ENCODE peak calls at places on chromosomes 3 and 15, in five cellular contexts. One of them, this sample, is unnamed.

GRCh38 chr3:29605845-29606244 is 325.0 kb downstream of the RBMS3 start:
- DNase-seq in HepG2: no peak
- DNase-seq in SK-N-SH: no peak
- DNase-seq in GM12878: no peak
- DNase-seq in H1: no peak
- DNase-seq in this sample: no peak

GRCh38 chr3:50563867-50564266 is 3.7 kb downstream of the C3orf18 start:
- DNase-seq in H1: no peak
- DNase-seq in HepG2: no peak
- DNase-seq in GM12878: no peak
- DNase-seq in SK-N-SH: no peak
- DNase-seq in this sample: no peak

GRCh38 chr15:90015749-90016148 is 14.6 kb downstream of the ZNF710 start:
- DNase-seq in SK-N-SH: no peak
- DNase-seq in HepG2: no peak
- DNase-seq in H1: no peak
- DNase-seq in GM12878: no peak
- DNase-seq in this sample: no peak

GRCh38 chr3:20648294-20648693 is 462.3 kb upstream of the SGO1 start:
- DNase-seq in SK-N-SH: peak; percentile 42
- DNase-seq in GM12878: no peak
- DNase-seq in HepG2: no peak
- DNase-seq in H1: no peak
- DNase-seq in this sample: peak; percentile 1

GRCh38 chr3:63864008-63864871 is 573 bp downstream of the ATXN7 start:
- DNase-seq in GM12878: no peak
- DNase-seq in SK-N-SH: peak; percentile 85
- DNase-seq in H1: no peak
- DNase-seq in HepG2: no peak
- DNase-seq in this sample: peak; percentile 13

GRCh38 chr15:29064290-29064689 is 178.5 kb downstream of the APBA2 start:
- DNase-seq in H1: no peak
- DNase-seq in GM12878: no peak
- DNase-seq in HepG2: no peak
- DNase-seq in SK-N-SH: no peak
- DNase-seq in this sample: no peak

GRCh38 chr3:114151091-114151490 is 27.8 kb downstream of the DRD3 start:
- DNase-seq in H1: no peak
- DNase-seq in HepG2: no peak
- DNase-seq in GM12878: no peak
- DNase-seq in SK-N-SH: no peak
- DNase-seq in this sample: no peak

GRCh38 chr15:76163429-76164020 is 103.7 kb downstream of the TMEM266 start:
- DNase-seq in GM12878: no peak
- DNase-seq in H1: no peak
- DNase-seq in HepG2: peak; percentile 43
- DNase-seq in SK-N-SH: peak; percentile 50
- DNase-seq in this sample: peak; percentile 51

GRCh38 chr3:42068303-42069088 is 22.7 kb upstream of the TRAK1 start:
- DNase-seq in H1: no peak
- DNase-seq in SK-N-SH: no peak
- DNase-seq in GM12878: no peak
- DNase-seq in HepG2: no peak
- DNase-seq in this sample: no peak

GRCh38 chr15:82587805-82588204 is 47.5 kb upstream of the RPS17 start:
- DNase-seq in GM12878: no peak
- DNase-seq in HepG2: no peak
- DNase-seq in H1: no peak
- DNase-seq in SK-N-SH: no peak
- DNase-seq in this sample: no peak

GRCh38 chr3:59043391-59043790 is 6.4 kb downstream of the CFAP20DC start:
- DNase-seq in SK-N-SH: no peak
- DNase-seq in GM12878: no peak
- DNase-seq in H1: no peak
- DNase-seq in HepG2: no peak
- DNase-seq in this sample: no peak

GRCh38 chr3:152097770-152098169 is 171.0 kb upstream of the MBNL1 start:
- DNase-seq in H1: no peak
- DNase-seq in SK-N-SH: no peak
- DNase-seq in HepG2: no peak
- DNase-seq in GM12878: no peak
- DNase-seq in this sample: no peak

GRCh38 chr3:159322322-159322939 is 520.6 kb downstream of the MFSD1 start:
- DNase-seq in H1: peak; percentile 23
- DNase-seq in HepG2: peak; percentile 7
- DNase-seq in GM12878: no peak
- DNase-seq in SK-N-SH: peak; percentile 10
- DNase-seq in this sample: peak; percentile 40

GRCh38 chr3:170007031-170007663 is 30.6 kb upstream of the GPR160 start:
- DNase-seq in GM12878: peak; percentile 37
- DNase-seq in HepG2: peak; percentile 51
- DNase-seq in H1: no peak
- DNase-seq in SK-N-SH: no peak
- DNase-seq in this sample: no peak

GRCh38 chr3:197216169-197216860 is 82.1 kb downstream of the DLG1 start:
- DNase-seq in HepG2: no peak
- DNase-seq in H1: no peak
- DNase-seq in GM12878: no peak
- DNase-seq in SK-N-SH: no peak
- DNase-seq in this sample: no peak

GRCh38 chr3:149395107-149396089 is 17.9 kb upstream of the TM4SF1 start:
- DNase-seq in HepG2: peak; percentile 63
- DNase-seq in SK-N-SH: no peak
- DNase-seq in GM12878: no peak
- DNase-seq in H1: no peak
- DNase-seq in this sample: no peak

GRCh38 chr3:58323795-58324674 is 8.7 kb upstream of the PXK start:
- DNase-seq in HepG2: no peak
- DNase-seq in H1: no peak
- DNase-seq in SK-N-SH: no peak
- DNase-seq in GM12878: no peak
- DNase-seq in this sample: no peak

GRCh38 chr3:42537350-42537749 is 34.9 kb downstream of the VIPR1 start:
- DNase-seq in HepG2: no peak
- DNase-seq in SK-N-SH: no peak
- DNase-seq in GM12878: no peak
- DNase-seq in H1: no peak
- DNase-seq in this sample: no peak

GRCh38 chr3:87595798-87596197 is 319.4 kb upstream of the POU1F1 start:
- DNase-seq in H1: no peak
- DNase-seq in HepG2: no peak
- DNase-seq in SK-N-SH: no peak
- DNase-seq in GM12878: no peak
- DNase-seq in this sample: no peak

GRCh38 chr3:158105710-158106438 is at the start of gene SHOX2:
- DNase-seq in H1: no peak
- DNase-seq in GM12878: no peak
- DNase-seq in HepG2: no peak
- DNase-seq in SK-N-SH: no peak
- DNase-seq in this sample: peak; percentile 70

GRCh38 chr3:23459437-23459836 is 256.3 kb downstream of the UBE2E2 start:
- DNase-seq in GM12878: no peak
- DNase-seq in HepG2: no peak
- DNase-seq in H1: no peak
- DNase-seq in SK-N-SH: no peak
- DNase-seq in this sample: no peak

DNA sequence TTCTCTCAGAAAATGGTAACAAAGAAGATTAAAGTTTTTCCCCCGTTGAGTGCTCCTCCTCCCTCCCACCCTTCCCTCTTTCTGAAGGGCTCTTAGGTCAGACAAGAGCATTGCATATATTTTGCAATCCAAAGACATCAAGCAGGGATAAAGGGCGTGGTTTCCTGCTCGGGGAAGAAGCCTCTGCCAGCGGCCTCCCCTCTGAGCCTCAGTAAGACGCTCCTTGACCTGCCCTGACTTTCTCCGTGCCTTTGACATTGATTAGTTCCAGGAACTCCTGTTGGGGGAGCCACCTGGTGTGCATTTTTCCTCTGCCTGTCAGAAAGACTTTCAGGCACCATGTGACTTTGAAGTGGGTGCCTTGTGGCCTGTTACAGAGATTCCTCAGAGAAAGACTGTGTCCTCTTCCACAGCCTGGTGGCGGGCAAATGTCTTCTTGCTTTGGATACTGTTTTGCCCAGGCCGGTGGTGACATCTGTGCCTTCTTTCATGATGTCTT is 87.2 kb upstream of the TBL1XR1 start:
- DNase-seq in H1: peak; percentile 75
- DNase-seq in SK-N-SH: no peak
- DNase-seq in HepG2: peak; percentile 35
- DNase-seq in GM12878: no peak
- DNase-seq in this sample: peak; percentile 19
- TF ChIP-seq CHD2 in H1: no peak
- TF ChIP-seq CHD2 in SK-N-SH: no peak
- TF ChIP-seq CHD2 in HepG2: no peak
- TF ChIP-seq CHD2 in GM12878: no peak
- TF ChIP-seq CHD2 in this sample: no peak

DNA sequence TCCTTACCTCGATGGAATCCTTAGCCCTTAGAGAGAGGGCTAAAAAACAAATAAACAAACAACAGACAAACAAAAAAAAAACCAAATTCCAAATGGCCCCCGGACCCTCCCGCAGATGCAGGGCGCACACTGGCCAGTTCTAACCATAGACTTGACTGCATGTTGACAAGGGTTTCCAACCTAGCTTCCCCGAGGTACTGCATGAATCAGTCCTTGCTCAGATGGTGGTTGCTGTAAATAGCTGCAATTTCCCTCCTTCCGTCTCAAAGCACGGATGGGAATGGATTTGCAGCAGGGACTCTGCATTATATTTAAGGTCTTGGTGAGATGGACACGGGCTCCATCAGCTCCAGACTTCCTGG is 162.8 kb downstream of the CD47 start:
- DNase-seq in SK-N-SH: peak; percentile 49
- DNase-seq in H1: no peak
- DNase-seq in GM12878: no peak
- DNase-seq in HepG2: no peak
- DNase-seq in this sample: peak; percentile 26
- TF ChIP-seq CHD2 in SK-N-SH: no peak
- TF ChIP-seq CHD2 in H1: no peak
- TF ChIP-seq CHD2 in GM12878: no peak
- TF ChIP-seq CHD2 in HepG2: no peak
- TF ChIP-seq CHD2 in this sample: no peak

DNA sequence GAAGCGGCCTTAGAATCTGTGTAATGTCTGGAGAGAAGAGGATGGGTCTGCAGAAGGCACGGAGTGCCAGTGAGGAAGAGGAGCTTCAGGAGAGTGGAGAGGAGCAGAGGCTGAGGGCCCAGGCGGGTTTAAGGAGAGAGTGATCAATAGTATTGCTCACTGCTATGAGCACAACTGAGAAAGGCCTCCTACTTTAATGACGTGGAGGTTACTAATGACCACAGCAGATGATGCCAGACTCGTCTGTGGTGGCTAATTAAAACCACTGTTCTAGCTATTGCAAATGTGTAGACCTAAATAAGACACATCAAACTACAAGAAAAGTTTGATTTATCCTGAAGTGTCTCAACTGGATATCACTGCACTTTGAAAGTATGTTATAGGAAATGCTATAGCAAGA is 33.2 kb downstream of the MTMR10 start:
- DNase-seq in SK-N-SH: no peak
- DNase-seq in GM12878: no peak
- DNase-seq in HepG2: no peak
- DNase-seq in H1: no peak
- DNase-seq in this sample: no peak
- TF ChIP-seq CHD2 in SK-N-SH: no peak
- TF ChIP-seq CHD2 in GM12878: no peak
- TF ChIP-seq CHD2 in HepG2: no peak
- TF ChIP-seq CHD2 in H1: no peak
- TF ChIP-seq CHD2 in this sample: no peak

GRCh38 chr15:31337352-31338031 is 10.9 kb downstream of the KLF13 start:
- DNase-seq in H1: no peak
- DNase-seq in SK-N-SH: no peak
- DNase-seq in HepG2: no peak
- DNase-seq in GM12878: no peak
- DNase-seq in this sample: no peak

GRCh38 chr15:31336943-31337295 is 10.3 kb downstream of the KLF13 start:
- DNase-seq in GM12878: no peak
- DNase-seq in SK-N-SH: no peak
- DNase-seq in HepG2: no peak
- DNase-seq in H1: no peak
- DNase-seq in this sample: no peak

GRCh38 chr15:31333820-31334219 is 7.2 kb downstream of the KLF13 start:
- DNase-seq in GM12878: no peak
- DNase-seq in H1: no peak
- DNase-seq in HepG2: no peak
- DNase-seq in SK-N-SH: no peak
- DNase-seq in this sample: no peak

GRCh38 chr15:31338318-31338878 is 11.8 kb downstream of the KLF13 start:
- DNase-seq in GM12878: no peak
- DNase-seq in SK-N-SH: no peak
- DNase-seq in HepG2: no peak
- DNase-seq in H1: no peak
- DNase-seq in this sample: no peak

DNA sequence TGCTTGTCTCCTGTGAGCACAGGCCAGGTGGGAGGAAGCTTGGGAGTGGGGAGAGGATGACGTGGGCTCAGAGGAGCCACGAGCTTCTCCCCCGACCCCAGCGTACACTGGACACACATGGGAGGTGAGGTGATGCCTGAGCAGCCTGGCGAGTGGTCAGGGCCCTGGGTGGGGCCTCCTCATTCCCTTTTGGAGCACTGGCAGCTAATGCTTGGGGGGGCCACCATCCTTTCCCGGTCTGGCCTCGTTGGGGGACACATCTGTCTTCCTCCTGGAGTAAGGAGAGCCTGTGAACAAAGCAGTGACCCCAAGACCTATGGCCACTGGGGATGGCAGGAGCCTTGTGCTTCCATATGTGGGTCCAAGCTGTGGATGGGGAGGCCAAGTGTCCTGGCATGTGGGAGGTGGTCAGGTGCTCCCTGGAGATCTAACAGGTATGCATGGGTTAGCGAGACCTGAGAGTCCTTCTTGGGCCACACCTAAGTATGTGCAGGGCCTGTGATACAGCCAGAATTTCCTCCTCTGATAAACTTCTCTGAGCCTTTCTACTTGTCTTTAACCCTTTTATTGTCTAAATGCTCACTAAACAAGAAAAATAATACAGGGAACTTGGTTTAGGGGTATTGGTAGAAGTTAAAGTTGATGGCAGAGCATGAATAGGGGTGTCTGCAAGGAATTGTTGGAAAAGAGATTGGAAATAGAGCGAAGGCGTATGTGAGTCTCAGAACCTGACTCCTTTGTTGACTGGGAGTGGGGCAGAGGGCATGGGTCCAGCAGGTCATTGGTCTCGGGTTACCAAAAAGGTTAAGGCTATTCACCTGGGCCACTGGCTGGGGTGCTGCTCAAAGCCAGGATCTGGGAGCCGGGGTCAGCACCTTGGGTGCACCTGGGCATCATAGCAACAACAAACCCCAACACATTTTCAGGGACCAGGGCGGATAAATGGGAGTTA is 9.6 kb downstream of the KLF13 start:
- DNase-seq in GM12878: no peak
- DNase-seq in HepG2: no peak
- DNase-seq in SK-N-SH: no peak
- DNase-seq in H1: no peak
- DNase-seq in this sample: no peak
- TF ChIP-seq CHD2 in GM12878: no peak
- TF ChIP-seq CHD2 in HepG2: no peak
- TF ChIP-seq CHD2 in SK-N-SH: no peak
- TF ChIP-seq CHD2 in H1: no peak
- TF ChIP-seq CHD2 in this sample: no peak

GRCh38 chr15:37771462-37771861 is 163.0 kb upstream of the TMCO5A start:
- DNase-seq in H1: no peak
- DNase-seq in SK-N-SH: no peak
- DNase-seq in GM12878: no peak
- DNase-seq in HepG2: no peak
- DNase-seq in this sample: no peak
- TF ChIP-seq CHD2 in H1: no peak
- TF ChIP-seq CHD2 in SK-N-SH: no peak
- TF ChIP-seq CHD2 in GM12878: no peak
- TF ChIP-seq CHD2 in HepG2: no peak
- TF ChIP-seq CHD2 in this sample: no peak